ENCODE peak calls at places on chromosome 7, in ten cellular contexts. Z is posterior cingulate gyrus; R is non-pigmented ciliary epithelial cell; N is nephron progenitor cell; D is foreskin fibroblast; C is RPMI7951; F is spleen; P is endothelial cell; W is activated naive CD8-positive, alpha-beta T cell treated with anti-CD3 and anti-CD28 coated beads, Interleukin-2, amount 50 U/mL, for 24 hours; V is NCI-H2171 treated with DMSO at 0.1 percent for 48 hours. H is an unnamed sample.

GRCh38 chr7:7294914-7295313 is 112.6 kb downstream of the C1GALT1 start:
- DNase-seq in F (no peak), W (no peak), R (no peak), V (no peak), D (no peak), C (no peak), N (no peak), Z (no peak), P (no peak), H (no peak)

GRCh38 chr7:920351-921070 is 34.0 kb downstream of the ADAP1 start:
- DNase-seq in F (peak), P (no peak), V (no peak), W (peak), D (no peak), R (no peak), Z (peak), N (peak), C (no peak), H (no peak)

GRCh38 chr7:43337811-43338210 is 225.4 kb downstream of the HECW1 start:
- DNase-seq in N (no peak), Z (no peak), R (no peak), W (no peak), V (no peak), C (no peak), P (no peak), F (no peak), D (no peak), H (no peak)

GRCh38 chr7:111911166-111911961 is 294.8 kb downstream of the DOCK4 start:
- DNase-seq in P (no peak), Z (no peak), F (no peak), R (no peak), N (no peak), V (no peak), D (no peak), C (no peak), W (no peak), H (no peak)

GRCh38 chr7:158705234-158705890 is 758 bp upstream of the NCAPG2 start:
- DNase-seq in D (peak), Z (no peak), C (peak), W (no peak), R (no peak), F (no peak), N (no peak), V (peak), P (no peak), H (no peak)

GRCh38 chr7:1358376-1359050 is 100.8 kb downstream of the MICALL2 start:
- DNase-seq in C (no peak), P (no peak), Z (no peak), D (no peak), N (no peak), F (peak), V (no peak), W (no peak), R (no peak), H (no peak)

GRCh38 chr7:102323914-102324195 is 32.4 kb downstream of the SPDYE6 start:
- DNase-seq in F (peak), P (no peak), Z (no peak), V (no peak), N (no peak), R (no peak), C (no peak), W (no peak), D (no peak), H (no peak)

GRCh38 chr7:43591551-43592180 is 8.8 kb downstream of the STK17A start:
- DNase-seq in F (no peak), V (no peak), R (no peak), D (peak), Z (no peak), N (no peak), C (no peak), W (no peak), P (no peak), H (no peak)

GRCh38 chr7:115099906-115100305 is 178.0 kb downstream of the MDFIC start:
- DNase-seq in R (no peak), V (no peak), N (no peak), F (no peak), P (no peak), W (no peak), C (peak), D (peak), Z (no peak), H (no peak)

GRCh38 chr7:47458057-47458456 is 123.9 kb downstream of the TNS3 start:
- DNase-seq in F (no peak), R (peak), W (no peak), P (no peak), Z (no peak), N (no peak), C (peak), V (peak), D (peak), H (no peak)

GRCh38 chr7:47513741-47514241 is 68.1 kb downstream of the TNS3 start:
- DNase-seq in Z (no peak), C (peak), D (peak), R (no peak), W (no peak), V (no peak), F (peak), P (no peak), N (no peak), H (no peak)

GRCh38 chr7:155457544-155458316 is at the start of gene EN2:
- DNase-seq in R (no peak), P (no peak), V (no peak), C (peak), W (no peak), F (no peak), D (peak), N (peak), Z (no peak), H (peak)

GRCh38 chr7:50625360-50625759 is 60.2 kb upstream of the DDC start:
- DNase-seq in D (no peak), C (no peak), W (no peak), P (no peak), R (no peak), V (no peak), N (no peak), F (no peak), Z (no peak), H (no peak)

GRCh38 chr7:84122582-84123360 is 71.8 kb downstream of the SEMA3A start:
- DNase-seq in N (no peak), C (no peak), P (no peak), V (no peak), W (no peak), F (no peak), R (no peak), D (no peak), Z (no peak), H (no peak)

GRCh38 chr7:3381073-3381685 is 80.1 kb downstream of the SDK1 start:
- DNase-seq in Z (no peak), W (no peak), N (no peak), R (no peak), V (no peak), F (peak), P (no peak), C (no peak), D (no peak), H (no peak)

GRCh38 chr7:130275826-130276291 is 9.2 kb downstream of the CPA2 start:
- DNase-seq in D (no peak), Z (no peak), R (no peak), W (no peak), P (no peak), F (no peak), C (peak), V (peak), N (no peak), H (no peak)

GRCh38 chr7:120740348-120740747 is 117.6 kb downstream of the TSPAN12 start:
- DNase-seq in F (no peak), R (no peak), W (no peak), V (no peak), N (no peak), D (no peak), P (no peak), C (peak), Z (no peak), H (no peak)

GRCh38 chr7:148622887-148623585 is 32.5 kb downstream of the C7orf33 start:
- DNase-seq in V (peak), W (no peak), N (peak), D (peak), R (no peak), C (peak), P (no peak), F (no peak), Z (no peak), H (no peak)

GRCh38 chr7:20594023-20594422 is 21.4 kb upstream of the ABCB5 start:
- DNase-seq in F (no peak), N (no peak), P (no peak), R (no peak), C (peak), Z (no peak), W (no peak), V (no peak), D (no peak), H (no peak)

GRCh38 chr7:101410743-101411476 is 48.2 kb downstream of the COL26A1 start:
- DNase-seq in D (peak), F (no peak), N (peak), V (peak), C (peak), Z (peak), R (no peak), P (peak), W (peak), H (peak)